ENCODE peak calls at places on chromosomes 13 and 19, in nine cellular contexts. G, D, J, I, L, S, A, X and P are unnamed samples.
A peak's percentile ranks its signal among the peaks of the same experiment; 100 is the strongest.

GRCh38 chr19:48359123-48359522 is 4.6 kb downstream of the TMEM143 start:
- DNase-seq in I (no peak), G (no peak), D (no peak), J (no peak), X (no peak), L (no peak), A (no peak), S (no peak), P (no peak)

GRCh38 chr13:79781829-79782540 is 301.0 kb downstream of the NDFIP2 start:
- DNase-seq in I (no peak), S (no peak), X (no peak), D (no peak), J (peak; percentile 55), L (no peak), A (no peak), G (no peak), P (no peak)

GRCh38 chr19:48991823-48992570 is 1.1 kb downstream of the GYS1 start:
- DNase-seq in L (peak; percentile 62), G (peak; percentile 85), I (peak; percentile 65), J (peak; percentile 83), D (no peak), A (no peak), X (peak; percentile 69), S (peak; percentile 69), P (no peak)

GRCh38 chr13:102878491-102878890 is 32.7 kb downstream of the ERCC5 start:
- DNase-seq in I (no peak), L (peak; percentile 30), S (peak; percentile 56), A (no peak), D (no peak), G (no peak), X (no peak), J (peak; percentile 76), P (no peak)

GRCh38 chr13:99604636-99605035 is 103.4 kb downstream of the TM9SF2 start:
- DNase-seq in L (no peak), A (no peak), S (no peak), X (no peak), D (no peak), J (no peak), G (no peak), I (no peak), P (no peak)

GRCh38 chr13:113883314-113883811 is 19.5 kb upstream of the GAS6 start:
- DNase-seq in I (no peak), G (no peak), D (no peak), S (no peak), X (no peak), J (no peak), L (no peak), A (no peak), P (no peak)

GRCh38 chr19:17522988-17523872 is 11.8 kb downstream of the PGLS start:
- DNase-seq in D (peak; percentile 18), X (no peak), I (peak; percentile 49), J (no peak), G (peak; percentile 66), S (no peak), A (no peak), L (no peak), P (no peak)

GRCh38 chr13:49587311-49587847 is 2.0 kb upstream of the RCBTB1 start:
- DNase-seq in X (no peak), L (no peak), I (no peak), J (peak; percentile 67), D (no peak), S (no peak), A (no peak), G (no peak), P (no peak)

GRCh38 chr19:13001502-13002388 is 6.5 kb downstream of the NFIX start:
- DNase-seq in A (no peak), S (no peak), J (no peak), G (peak; percentile 87), I (peak; percentile 71), X (no peak), L (no peak), D (no peak), P (peak; percentile 95)

GRCh38 chr19:13004273-13004672 is 9.0 kb downstream of the NFIX start:
- DNase-seq in D (no peak), J (no peak), A (no peak), L (no peak), I (peak; percentile 72), S (no peak), X (no peak), G (no peak), P (no peak)

GRCh38 chr19:13001166-13001501 is 5.9 kb downstream of the NFIX start:
- DNase-seq in L (no peak), A (no peak), J (no peak), I (no peak), G (no peak), D (no peak), S (no peak), X (no peak), P (no peak)

GRCh38 chr19:13002389-13002898 is 7.2 kb downstream of the NFIX start:
- DNase-seq in J (no peak), D (no peak), A (no peak), G (no peak), L (no peak), S (no peak), I (peak; percentile 73), X (no peak), P (peak; percentile 94)

DNA sequence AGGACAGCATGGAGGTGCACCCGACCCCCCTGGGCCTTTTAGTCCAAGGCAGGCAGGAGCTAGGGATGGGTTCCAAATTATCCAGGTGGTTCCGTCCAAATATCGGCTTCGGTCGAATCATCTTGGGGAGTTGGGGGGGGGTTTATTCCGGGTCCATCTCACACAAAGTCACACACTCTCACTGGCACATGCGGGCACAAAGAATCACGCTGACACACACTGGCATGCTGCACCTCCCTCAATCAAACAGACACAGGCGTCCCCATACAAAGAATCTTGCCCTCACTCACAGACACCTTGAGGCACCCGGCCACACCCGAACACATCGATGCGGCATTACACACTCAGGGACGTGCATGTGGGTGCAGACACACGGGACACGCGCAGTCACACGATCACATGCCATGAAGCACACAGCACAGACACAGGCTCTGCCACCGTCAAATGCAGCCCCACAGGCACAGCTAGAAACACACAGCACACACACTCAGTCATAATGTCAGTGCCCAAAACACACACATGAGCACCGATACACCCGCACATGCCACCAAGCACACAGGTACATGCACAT is 7.8 kb downstream of the NFIX start:
- DNase-seq in A (no peak), D (no peak), L (no peak), J (no peak), I (no peak), S (no peak), X (no peak), G (no peak), P (no peak)
- H3K27ac ChIP-seq in A (no peak overlapping the region), D (no peak overlapping the region), L (no peak overlapping the region), J (no peak overlapping the region), I (peak overlapping the region; percentile 92), S (no peak overlapping the region), X (no peak overlapping the region), G (peak overlapping the region; percentile 99), P (peak overlapping the region; percentile 97)

DNA sequence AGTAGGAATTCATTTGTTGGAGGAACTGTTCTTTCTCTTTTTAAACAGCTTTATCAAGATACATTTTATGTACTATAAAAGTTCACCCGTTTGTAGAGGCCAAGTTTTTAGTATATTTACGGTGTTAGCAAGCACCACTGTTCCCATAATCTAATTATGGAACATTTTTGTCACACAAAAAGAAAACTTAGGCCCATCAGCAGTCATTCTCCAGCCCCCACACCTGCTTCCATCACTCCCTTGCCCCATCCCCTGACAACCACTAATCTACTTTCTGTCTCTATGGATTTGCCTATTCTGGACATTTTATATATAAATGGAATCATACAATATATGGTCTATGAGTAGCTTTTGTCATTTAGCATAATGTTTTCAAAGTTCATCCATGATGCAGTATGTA is 465.0 kb downstream of the DCT start:
- DNase-seq in G (no peak), S (no peak), J (no peak), I (no peak), L (no peak), X (no peak), D (no peak), A (no peak), P (no peak)
- H3K27ac ChIP-seq in G (no peak overlapping the region), S (no peak overlapping the region), J (no peak overlapping the region), I (no peak overlapping the region), L (no peak overlapping the region), X (no peak overlapping the region), D (no peak overlapping the region), A (no peak overlapping the region), P (no peak overlapping the region)

DNA sequence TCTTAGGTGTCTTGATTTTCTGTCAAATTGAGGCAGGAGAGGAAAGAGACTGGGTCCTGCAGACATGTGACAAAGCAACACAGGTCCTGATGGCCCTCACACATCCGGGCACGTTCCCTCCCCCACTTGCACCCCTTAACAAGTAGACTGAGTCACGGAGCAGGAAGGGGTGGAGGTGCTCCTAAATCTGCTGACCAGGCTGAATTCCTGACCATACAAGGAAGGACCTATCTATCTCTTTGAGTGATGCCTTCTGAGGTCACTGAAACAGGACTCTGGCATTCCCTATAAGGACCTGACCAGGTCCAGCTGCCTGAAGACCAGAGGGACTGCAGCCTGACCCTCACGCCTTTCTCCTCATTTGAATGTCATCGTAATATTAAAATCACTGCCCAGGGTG is 250.3 kb downstream of the COL4A1 start:
- DNase-seq in X (no peak), L (no peak), S (no peak), A (no peak), J (no peak), G (no peak), D (no peak), I (no peak), P (no peak)
- H3K27ac ChIP-seq in X (no peak overlapping the region), L (no peak overlapping the region), S (no peak overlapping the region), A (no peak overlapping the region), J (no peak overlapping the region), G (peak overlapping the region; percentile 71), D (no peak overlapping the region), I (no peak overlapping the region), P (no peak overlapping the region)

GRCh38 chr19:30312582-30313352 is 59.4 kb upstream of the ZNF536 start:
- DNase-seq in X (no peak), I (no peak), A (no peak), D (no peak), S (no peak), L (no peak), J (no peak), G (no peak), P (no peak)

GRCh38 chr19:30311911-30312310 is 60.3 kb upstream of the ZNF536 start:
- DNase-seq in G (no peak), J (no peak), D (no peak), A (no peak), S (no peak), L (no peak), X (no peak), I (no peak), P (no peak)

GRCh38 chr19:30310806-30311121 is 61.4 kb upstream of the ZNF536 start:
- DNase-seq in X (no peak), G (no peak), D (no peak), J (no peak), S (no peak), A (no peak), I (no peak), L (no peak), P (no peak)

GRCh38 chr19:30307191-30307974 is 64.8 kb upstream of the ZNF536 start:
- DNase-seq in S (no peak), L (no peak), A (no peak), I (no peak), X (no peak), G (no peak), D (no peak), J (no peak), P (no peak)

DNA sequence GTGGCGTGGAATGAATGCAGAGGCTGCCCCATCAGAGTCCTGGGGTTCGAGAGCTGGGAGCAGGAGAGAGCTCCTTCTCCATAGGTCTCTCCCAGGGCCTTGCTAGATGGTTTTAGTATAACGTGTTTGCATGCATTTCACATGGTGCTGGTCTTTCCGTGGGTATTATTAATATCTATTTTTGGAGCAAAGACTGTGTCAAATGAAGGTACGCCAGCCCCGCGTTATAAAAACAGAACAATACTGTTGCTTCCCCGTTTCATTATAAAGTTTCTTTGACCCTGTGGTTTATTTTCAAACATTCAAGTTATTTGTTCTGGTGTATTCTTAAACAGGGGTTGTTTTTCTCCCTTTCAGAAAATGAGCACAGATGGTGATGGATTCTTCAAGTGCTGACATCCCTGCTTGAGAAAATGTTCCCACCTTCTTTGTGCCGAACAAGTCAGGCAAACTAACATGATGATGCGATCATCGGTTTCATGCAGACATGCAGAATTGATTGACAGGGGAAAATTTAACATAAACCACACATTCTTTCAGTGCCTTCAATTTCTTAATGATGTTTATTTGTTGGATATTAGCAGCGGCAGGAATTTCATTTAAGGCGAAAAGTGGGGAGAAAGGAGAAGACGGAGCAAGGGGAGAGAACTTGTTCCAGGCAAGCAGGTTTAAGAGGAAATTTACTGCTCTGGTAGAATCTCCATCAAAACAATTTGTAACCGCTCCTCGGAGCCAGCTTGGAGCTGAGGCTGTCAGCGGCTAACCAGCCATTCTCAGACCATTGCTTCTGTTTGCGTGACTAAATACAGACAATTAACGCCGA is 62.0 kb upstream of the ZNF536 start:
- DNase-seq in G (no peak), A (no peak), L (no peak), J (no peak), I (no peak), S (no peak), X (no peak), D (no peak), P (no peak)
- H3K27ac ChIP-seq in G (no peak overlapping the region), A (no peak overlapping the region), L (no peak overlapping the region), J (no peak overlapping the region), I (no peak overlapping the region), S (no peak overlapping the region), X (no peak overlapping the region), D (no peak overlapping the region), P (no peak overlapping the region)